ENCODE peak calls at places on chromosomes 2 and 18, in six cellular contexts. I is CD8-positive, alpha-beta T cell; U is left ventricle myocardium inferior; C is upper lobe of right lung; M is ovary; L is breast epithelium. D is an unnamed sample. For H3K36me3 and H3K4me1, the result is how much of the 10 kb centered on the place peaks cover.

GRCh38 chr2:160812830-160813505 is 319.4 kb upstream of the RBMS1 start:
- DNase-seq in I (no peak), U (no peak), C (no peak), M (no peak), L (no peak), D (no peak)

GRCh38 chr2:2600466-2600865 is 269.4 kb upstream of the MYT1L start:
- DNase-seq in I (no peak), U (no peak), C (no peak), M (no peak), L (no peak), D (no peak)

GRCh38 chr2:73862987-73863386 is 29.8 kb upstream of the ACTG2 start:
- DNase-seq in I (no peak), U (no peak), C (no peak), M (no peak), L (peak), D (no peak)

GRCh38 chr18:62152844-62153243 is 34.0 kb downstream of the PIGN start:
- DNase-seq in I (no peak), U (no peak), C (no peak), M (no peak), L (no peak), D (no peak)

GRCh38 chr18:48962857-48963554 is 12.2 kb upstream of the SMAD7 start:
- DNase-seq in I (no peak), U (no peak), C (no peak), M (no peak), L (no peak), D (no peak)

GRCh38 chr2:229910832-229911412 is 10.9 kb downstream of the TRIP12 start:
- DNase-seq in I (no peak), U (no peak), C (no peak), M (no peak), L (no peak), D (peak)

GRCh38 chr2:119480718-119481142 is 43.6 kb downstream of the SCTR start:
- DNase-seq in I (no peak), U (no peak), C (no peak), M (no peak), L (no peak), D (no peak)

GRCh38 chr2:171972329-171972982 is 27.3 kb upstream of the METAP1D start:
- DNase-seq in I (no peak), U (no peak), C (no peak), M (no peak), L (no peak), D (no peak)

GRCh38 chr18:72612894-72613537 is 68.9 kb upstream of the CBLN2 start:
- DNase-seq in I (no peak), U (no peak), C (no peak), M (no peak), L (no peak), D (no peak)

GRCh38 chr2:29782531-29782930 is 138.9 kb downstream of the ALK start:
- DNase-seq in I (no peak), U (no peak), C (no peak), M (no peak), L (no peak), D (no peak)

GRCh38 chr18:3960142-3960541 is 495.0 kb downstream of the DLGAP1 start:
- DNase-seq in I (no peak), U (no peak), C (no peak), M (no peak), L (no peak), D (no peak)

GRCh38 chr2:213640742-213641425 is 356.6 kb downstream of the SPAG16 start:
- DNase-seq in I (no peak), U (no peak), C (no peak), M (no peak), L (peak), D (no peak)

GRCh38 chr18:77096936-77097886 is 35.4 kb downstream of the MBP start:
- DNase-seq in I (no peak), U (no peak), C (no peak), M (no peak), L (no peak), D (no peak)

GRCh38 chr2:163600801-163601200 is 135.0 kb downstream of the FIGN start:
- DNase-seq in I (no peak), U (no peak), C (no peak), M (no peak), L (no peak), D (no peak)

GRCh38 chr18:61710082-61710620 is 182.7 kb downstream of the RNF152 start:
- DNase-seq in I (no peak), U (no peak), C (no peak), M (no peak), L (no peak), D (no peak)

GRCh38 chr2:67436221-67436620 is 39.1 kb downstream of the ETAA1 start:
- DNase-seq in I (no peak), U (no peak), C (no peak), M (no peak), L (no peak), D (no peak)

GRCh38 chr2:158456309-158457066 is at the start of the genes CCDC148 and PKP4:
- DNase-seq in I (peak), U (peak), C (peak), M (peak), L (peak), D (peak)

GRCh38 chr18:59268722-59269562 is 4.3 kb downstream of the RAX start:
- DNase-seq in I (no peak), U (peak), C (peak), M (no peak), L (no peak), D (no peak)

GRCh38 chr2:148209598-148209997 is 188.7 kb downstream of the MBD5 start:
- DNase-seq in I (no peak), U (no peak), C (no peak), M (no peak), L (no peak), D (no peak)

GRCh38 chr2:119230630-119231185 is 7.1 kb downstream of the STEAP3 start:
- DNase-seq in I (no peak), U (no peak), C (no peak), M (no peak), L (no peak), D (no peak)

GRCh38 chr2:224927671-224928173 is 114.5 kb downstream of the DOCK10 start:
- DNase-seq in I (peak), U (no peak), C (no peak), M (no peak), L (no peak), D (peak)

GRCh38 chr2:26043862-26044736 is 10.2 kb downstream of the RAB10 start:
- DNase-seq in I (no peak), U (no peak), C (peak), M (no peak), L (no peak), D (no peak)

GRCh38 chr2:38775921-38776225 is 2.1 kb upstream of the GEMIN6 start:
- DNase-seq in I (no peak), U (no peak), C (no peak), M (no peak), L (no peak), D (no peak)

GRCh38 chr2:96116879-96117533 is 635 bp upstream of the ADRA2B start:
- DNase-seq in I (peak), U (peak), C (peak), M (peak), L (no peak), D (peak)

GRCh38 chr2:189862751-189863150 is 78.5 kb downstream of the PMS1 start:
- DNase-seq in I (no peak), U (no peak), C (no peak), M (no peak), L (no peak), D (no peak)

GRCh38 chr2:228104215-228104614 is 77.3 kb downstream of the SPHKAP start:
- DNase-seq in I (no peak), U (no peak), C (no peak), M (no peak), L (no peak), D (no peak)

GRCh38 chr18:10332452-10332851 is 122.0 kb upstream of the APCDD1 start:
- DNase-seq in I (no peak), U (no peak), C (no peak), M (no peak), L (no peak), D (no peak)
- H3K36me3 ChIP-seq in I (under half), U (under half), C (under half), M (under half), L (under half), D (under half)

DNA sequence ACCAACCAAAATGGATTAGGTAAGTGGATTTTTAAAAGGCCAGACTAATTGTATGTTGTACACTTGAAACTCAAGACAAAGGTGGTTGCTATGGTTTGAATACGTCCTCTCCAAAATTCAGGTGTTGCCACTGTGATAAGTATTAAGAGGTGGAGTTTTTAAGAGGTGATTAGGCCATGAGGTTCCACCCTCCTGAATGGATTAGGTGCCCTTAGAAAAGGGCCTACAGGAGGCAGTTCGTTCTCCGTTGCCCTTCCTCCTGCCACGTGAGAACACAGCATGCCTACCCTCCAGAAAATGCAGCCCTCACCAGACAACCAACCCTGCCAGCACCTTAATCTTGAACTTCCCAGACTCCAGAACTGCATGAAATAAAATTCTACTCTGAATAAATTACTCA is 51.2 kb downstream of the CHMP3 start:
- DNase-seq in I (no peak), U (no peak), C (no peak), M (no peak), L (no peak), D (no peak)
- H3K27ac ChIP-seq in I (no peak), U (no peak), C (peak), M (no peak), L (no peak), D (no peak)

GRCh38 chr18:26549486-26550435 is 1.4 kb upstream of the KCTD1 start:
- DNase-seq in I (no peak), U (peak), C (peak), M (peak), L (peak), D (no peak)
- H3K4me1 ChIP-seq in I (under half), U (half or more), C (under half), M (under half), L (under half), D (under half)

GRCh38 chr18:12012697-12013096 is 31.4 kb downstream of the IMPA2 start:
- DNase-seq in I (no peak), U (no peak), C (no peak), M (no peak), L (no peak), D (no peak)
- H3K36me3 ChIP-seq in I (under half), U (under half), C (under half), M (under half), L (under half), D (under half)

GRCh38 chr2:53504507-53504906 is 263.1 kb upstream of the CHAC2 start:
- DNase-seq in I (no peak), U (no peak), C (no peak), M (no peak), L (no peak), D (no peak)

GRCh38 chr2:53508667-53509066 is 258.9 kb upstream of the CHAC2 start:
- DNase-seq in I (no peak), U (no peak), C (no peak), M (no peak), L (no peak), D (no peak)

GRCh38 chr2:53500181-53500580 is 267.4 kb upstream of the CHAC2 start:
- DNase-seq in I (no peak), U (no peak), C (no peak), M (no peak), L (no peak), D (no peak)

GRCh38 chr2:53509827-53510785 is 257.5 kb upstream of the CHAC2 start:
- DNase-seq in I (no peak), U (no peak), C (no peak), M (no peak), L (no peak), D (no peak)

GRCh38 chr2:53505814-53506213 is 261.8 kb upstream of the CHAC2 start:
- DNase-seq in I (no peak), U (no peak), C (no peak), M (no peak), L (no peak), D (no peak)
- H3K27ac ChIP-seq in I (no peak), U (no peak), C (no peak), M (no peak), L (no peak), D (no peak)

GRCh38 chr2:207683879-207684627 is 27.4 kb upstream of the CCNYL1 start:
- DNase-seq in I (no peak), U (no peak), C (no peak), M (no peak), L (no peak), D (no peak)

GRCh38 chr2:207692206-207693065 is 19.0 kb upstream of the CCNYL1 start:
- DNase-seq in I (peak), U (no peak), C (peak), M (no peak), L (no peak), D (peak)

GRCh38 chr2:207686812-207687211 is 24.6 kb upstream of the CCNYL1 start:
- DNase-seq in I (no peak), U (no peak), C (no peak), M (no peak), L (no peak), D (no peak)

GRCh38 chr2:207693641-207694249 is 17.7 kb upstream of the CCNYL1 start:
- DNase-seq in I (no peak), U (no peak), C (no peak), M (no peak), L (no peak), D (no peak)

DNA sequence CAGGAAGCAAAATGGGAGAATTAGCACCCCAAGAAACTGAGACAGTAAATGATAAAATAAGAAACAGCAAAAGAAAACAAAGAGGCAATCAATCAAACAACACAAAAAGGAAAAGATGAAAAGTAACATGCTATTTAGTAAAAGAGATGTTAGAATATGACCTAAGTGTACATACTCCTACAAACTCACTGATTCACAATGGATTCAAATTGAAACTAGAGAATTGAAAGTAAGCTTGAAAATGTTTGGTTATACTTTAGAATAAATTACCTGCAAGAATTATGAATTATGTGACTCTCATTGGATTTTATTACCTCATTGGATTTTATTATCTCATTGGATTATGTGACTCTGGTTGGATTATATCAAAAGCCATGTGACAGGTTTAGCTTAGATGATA is 22.8 kb upstream of the CCNYL1 start:
- DNase-seq in I (no peak), U (no peak), C (no peak), M (no peak), L (no peak), D (no peak)
- H3K4me1 ChIP-seq in I (under half), U (under half), C (under half), M (under half), L (under half), D (under half)

GRCh38 chr2:200929334-200930249 is 33.9 kb downstream of the ORC2 start:
- DNase-seq in I (no peak), U (no peak), C (no peak), M (no peak), L (no peak), D (no peak)
- H3K36me3 ChIP-seq in I (under half), U (half or more), C (half or more), M (under half), L (under half), D (under half)